ENCODE peak calls at places on chromosomes 5 and 9, in six cellular contexts. Y, L, C, Q, A and M are unnamed samples.

GRCh38 chr9:70020217-70020616 is 23.4 kb upstream of the MAMDC2 start:
- DNase-seq in Y (peak; percentile 42), L (no peak), C (no peak), Q (no peak), A (no peak), M (no peak)

GRCh38 chr9:93062364-93062763 is 3.9 kb downstream of the SUSD3 start:
- DNase-seq in Y (no peak), L (no peak), C (no peak), Q (no peak), A (no peak), M (peak; percentile 27)

GRCh38 chr9:26863074-26863473 is 29.5 kb downstream of the CAAP1 start:
- DNase-seq in Y (peak; percentile 14), L (peak; percentile 8), C (no peak), Q (peak; percentile 44), A (peak; percentile 20), M (no peak)

GRCh38 chr5:170451764-170452365 is 52.0 kb upstream of the KCNIP1 start:
- DNase-seq in Y (peak; percentile 32), L (peak; percentile 81), C (no peak), Q (peak; percentile 93), A (peak; percentile 77), M (no peak)

GRCh38 chr5:140361901-140362300 is 1.9 kb downstream of the SLC4A9 start:
- DNase-seq in Y (no peak), L (no peak), C (no peak), Q (no peak), A (no peak), M (no peak)

GRCh38 chr5:128093368-128093767 is 9.8 kb downstream of the SLC12A2 start:
- DNase-seq in Y (no peak), L (peak; percentile 35), C (no peak), Q (peak; percentile 25), A (no peak), M (no peak)

GRCh38 chr9:112421771-112422222 is 41.9 kb downstream of the HSDL2 start:
- DNase-seq in Y (no peak), L (no peak), C (no peak), Q (peak; percentile 12), A (no peak), M (no peak)

GRCh38 chr5:122351416-122352157 is 39.5 kb downstream of the SNCAIP start:
- DNase-seq in Y (no peak), L (peak; percentile 4), C (no peak), Q (peak; percentile 42), A (peak; percentile 82), M (no peak)

GRCh38 chr5:14239404-14239803 is 96.3 kb downstream of the TRIO start:
- DNase-seq in Y (no peak), L (no peak), C (no peak), Q (no peak), A (no peak), M (no peak)

GRCh38 chr5:166834246-166834645 is 1457.2 kb upstream of the WWC1 start:
- DNase-seq in Y (no peak), L (no peak), C (no peak), Q (no peak), A (no peak), M (no peak)

GRCh38 chr5:142654578-142655042 is 31.3 kb downstream of the FGF1 start:
- DNase-seq in Y (peak; percentile 7), L (no peak), C (no peak), Q (no peak), A (no peak), M (no peak)

GRCh38 chr9:136119259-136120118 is 814 bp upstream of the TMEM250 start:
- DNase-seq in Y (peak; percentile 13), L (peak; percentile 46), C (no peak), Q (peak; percentile 70), A (no peak), M (no peak)

DNA sequence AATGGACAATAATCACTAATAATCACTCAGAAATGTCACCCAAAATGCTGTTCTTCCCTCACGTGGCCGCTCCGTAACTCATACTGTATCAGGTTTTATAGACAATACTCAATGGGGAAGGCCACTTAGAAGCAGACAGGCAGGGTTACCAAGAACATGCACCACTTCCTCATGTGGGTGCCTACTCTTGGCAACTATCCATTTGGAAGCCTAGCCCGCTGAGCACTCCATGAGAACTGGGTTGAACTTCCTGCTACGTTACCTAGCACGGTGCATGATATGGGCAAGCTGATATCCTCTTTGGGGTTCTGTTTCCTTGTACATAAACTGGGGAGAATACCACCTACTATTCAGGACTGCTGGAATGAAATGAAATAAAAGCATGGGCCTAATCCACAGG is 14.3 kb downstream of the DAP start:
- DNase-seq in Y (no peak), L (no peak), C (no peak), Q (no peak), A (no peak), M (no peak)
- H3K9ac ChIP-seq in Y (no peak overlapping the region), L (no peak overlapping the region), C (no peak overlapping the region), Q (no peak overlapping the region), A (no peak overlapping the region), M (no peak overlapping the region)

DNA sequence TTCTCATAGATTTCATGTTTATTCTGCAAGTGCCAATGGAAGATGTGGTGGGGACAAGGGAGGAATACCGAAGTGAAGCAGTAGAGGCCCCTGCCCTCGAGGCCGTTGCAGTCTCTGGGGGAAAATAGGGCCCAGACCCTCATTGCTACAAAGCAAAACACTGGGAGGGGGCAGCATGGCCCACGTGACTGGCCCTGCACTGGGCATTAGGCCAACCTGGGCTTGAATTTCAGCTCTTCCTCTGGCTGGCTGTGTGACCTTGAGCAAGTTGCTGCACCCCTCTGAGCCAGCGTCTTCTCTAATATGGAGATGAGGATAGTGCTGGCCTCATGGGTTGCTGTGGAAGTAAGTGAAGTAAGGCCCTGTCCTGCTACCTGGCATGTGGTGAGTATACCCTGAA is 709 bp upstream of the SYNPO start:
- DNase-seq in Y (no peak), L (no peak), C (no peak), Q (no peak), A (no peak), M (no peak)
- H3K4me1 ChIP-seq in Y (peaks cover 87% of the 10 kb centered on the region), L (peaks cover 71% of the 10 kb centered on the region), C (peaks cover 27% of the 10 kb centered on the region), Q (peaks cover 76% of the 10 kb centered on the region), A (peaks cover 66% of the 10 kb centered on the region), M (no peaks in the 10 kb centered on the region)

GRCh38 chr5:163503106-163504090 is 2.0 kb upstream of the MAT2B start:
- DNase-seq in Y (peak; percentile 68), L (peak; percentile 86), C (peak; percentile 48), Q (peak; percentile 88), A (peak; percentile 94), M (peak; percentile 66)

GRCh38 chr5:163505475-163506457 is at the start of gene MAT2B:
- DNase-seq in Y (peak; percentile 95), L (peak; percentile 96), C (peak; percentile 92), Q (peak; percentile 98), A (peak; percentile 94), M (peak; percentile 90)

GRCh38 chr5:163504091-163504931 is 1.1 kb upstream of the MAT2B start:
- DNase-seq in Y (peak; percentile 56), L (peak; percentile 21), C (peak; percentile 27), Q (peak; percentile 79), A (peak; percentile 79), M (peak; percentile 38)

GRCh38 chr5:163506726-163507125 is 1.3 kb downstream of the MAT2B start:
- DNase-seq in Y (peak; percentile 39), L (peak; percentile 15), C (no peak), Q (peak; percentile 89), A (peak; percentile 42), M (no peak)

DNA sequence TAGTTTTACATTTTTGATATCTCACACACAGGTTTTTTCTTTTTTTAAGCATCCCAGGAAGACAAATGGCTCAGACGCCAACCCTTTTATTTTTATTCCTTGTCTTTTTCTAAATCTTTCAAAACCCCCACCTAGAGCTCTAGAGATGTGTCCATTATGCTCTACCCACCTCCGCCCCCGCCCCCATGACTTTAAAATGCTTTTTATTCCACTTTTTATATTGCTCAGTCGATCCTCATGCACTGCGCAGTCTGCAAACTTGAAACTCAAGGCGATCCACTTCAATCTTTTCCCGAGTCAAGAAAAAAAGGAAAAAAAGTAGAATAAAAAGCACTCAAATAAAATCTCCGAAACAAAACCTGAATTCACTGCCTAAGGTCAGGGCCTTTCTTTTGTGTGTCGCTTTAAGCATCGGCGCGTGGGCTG is 357 bp upstream of the MAT2B start:
- DNase-seq in Y (no peak), L (no peak), C (no peak), Q (no peak), A (no peak), M (no peak)
- H3K27ac ChIP-seq in Y (peak overlapping the region; percentile 45), L (peak overlapping the region; percentile 33), C (peak overlapping the region; percentile 87), Q (peak overlapping the region; percentile 94), A (peak overlapping the region; percentile 95), M (peak overlapping the region; percentile 90)

GRCh38 chr9:91359734-91360470 is 1.8 kb downstream of the AUH start:
- DNase-seq in Y (peak; percentile 14), L (no peak), C (no peak), Q (peak; percentile 78), A (no peak), M (no peak)
- H3K9ac ChIP-seq in Y (no peak overlapping the region), L (no peak overlapping the region), C (no peak overlapping the region), Q (peak overlapping the region; percentile 94), A (no peak overlapping the region), M (no peak overlapping the region)

DNA sequence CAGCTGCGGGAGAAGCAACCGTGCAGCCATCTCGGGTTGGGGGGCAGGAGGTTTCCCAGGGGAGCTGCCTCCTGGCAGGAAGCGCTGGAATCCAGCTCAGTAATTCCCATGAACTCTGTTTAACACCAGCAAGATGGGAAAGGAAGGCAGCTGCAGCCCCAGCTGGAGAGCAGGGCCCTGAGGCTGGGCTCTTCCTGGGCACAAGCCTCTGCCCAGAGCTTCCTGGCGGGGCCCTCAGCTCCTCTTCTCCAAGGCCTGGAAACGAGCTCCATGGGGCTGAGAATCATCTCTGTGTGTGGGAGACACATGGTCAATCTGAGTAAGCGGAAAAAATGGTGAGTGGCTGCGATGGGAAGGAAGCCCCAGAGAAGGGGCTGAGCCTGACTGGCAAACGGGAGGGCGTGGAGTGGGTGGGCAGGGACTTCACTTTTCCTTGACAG is 6.3 kb downstream of the MRPL36 start:
- DNase-seq in Y (no peak), L (no peak), C (no peak), Q (peak; percentile 72), A (no peak), M (no peak)
- H3K4me1 ChIP-seq in Y (peaks cover 64% of the 10 kb centered on the region), L (no peaks in the 10 kb centered on the region), C (peaks cover 13% of the 10 kb centered on the region), Q (peaks cover 54% of the 10 kb centered on the region), A (peaks cover 20% of the 10 kb centered on the region), M (peaks cover 22% of the 10 kb centered on the region)

DNA sequence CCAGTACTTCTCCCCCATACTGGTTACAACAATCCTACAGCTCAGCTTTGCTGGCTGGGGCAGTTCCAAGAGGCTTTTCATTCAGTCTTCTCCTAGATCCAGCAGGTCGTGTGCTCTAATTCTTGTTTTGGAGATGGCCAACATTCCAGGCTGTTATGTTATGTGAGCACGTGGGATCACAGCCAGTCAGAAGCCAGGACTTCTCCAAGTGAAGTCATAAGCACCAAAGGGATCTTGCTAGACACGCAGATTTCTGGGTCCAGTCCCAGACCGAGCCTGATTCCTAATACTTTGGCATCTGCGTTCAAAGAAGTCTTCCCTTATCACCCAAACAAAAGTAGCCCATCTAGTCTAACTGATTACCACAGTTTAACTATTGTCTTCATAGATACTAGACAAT is 1.4 kb upstream of the LARP1 start:
- DNase-seq in Y (no peak), L (peak; percentile 41), C (no peak), Q (peak; percentile 98), A (peak; percentile 93), M (no peak)
- H3K27ac ChIP-seq in Y (peak overlapping the region; percentile 84), L (no peak overlapping the region), C (no peak overlapping the region), Q (peak overlapping the region; percentile 94), A (peak overlapping the region; percentile 97), M (peak overlapping the region; percentile 97)

DNA sequence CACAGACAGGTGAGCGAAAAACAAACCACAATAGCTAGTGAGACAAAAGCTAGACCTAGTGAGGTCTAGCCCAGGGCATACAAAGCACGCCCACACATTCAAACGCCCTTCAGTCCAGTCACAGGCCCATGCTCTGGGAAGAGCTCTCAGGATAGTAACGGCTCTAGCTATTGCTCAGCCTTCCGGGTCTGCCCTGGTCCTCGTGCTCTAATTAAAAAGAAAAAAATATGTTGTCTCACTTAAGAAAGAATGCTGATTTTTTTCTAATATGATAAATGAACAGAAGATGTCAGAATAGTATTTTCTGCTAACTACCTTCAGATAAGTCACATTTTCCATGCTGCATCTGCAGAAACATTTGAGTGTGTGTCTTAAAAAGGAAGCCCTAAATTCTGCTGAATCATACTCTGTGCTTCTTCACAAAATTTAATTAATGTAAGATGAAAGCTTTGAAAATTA is 94.5 kb downstream of the PLPP1 start:
- DNase-seq in Y (no peak), L (no peak), C (no peak), Q (peak; percentile 96), A (no peak), M (no peak)
- H3K9ac ChIP-seq in Y (no peak overlapping the region), L (no peak overlapping the region), C (no peak overlapping the region), Q (peak overlapping the region; percentile 55), A (no peak overlapping the region), M (no peak overlapping the region)